ENCODE peak calls at places on chromosomes 1 and 21, in ten cellular contexts. A is COLO829; R is cardiac septum; T is stimulated activated CD4-positive, alpha-beta T cell treated with anti-CD3 and anti-CD28 coated beads, Interleukin-2, amount 100 ng/mL, for 48 hours; Z is stimulated activated naive CD8-positive, alpha-beta T cell treated with anti-CD3 and anti-CD28 coated beads, Interleukin-15, amount 100 ng/mL, for 72 hours; Y is astrocyte of the cerebellum; P is HAP-1; S is NT2/D1; D is AG04450; K is foreskin fibroblast. G is an unnamed sample.

GRCh38 chr1:18302788-18303413 is 177.8 kb upstream of the KLHDC7A start:
- DNase-seq in D (no peak), Z (no peak), R (no peak), P (peak; percentile 55), Y (no peak), A (no peak), T (peak; percentile 9), S (no peak), K (no peak), G (no peak)

GRCh38 chr1:184051138-184051484 is 419 bp upstream of the TSEN15 start:
- DNase-seq in P (no peak), S (no peak), T (no peak), A (no peak), Z (no peak), Y (no peak), K (no peak), D (no peak), R (no peak), G (no peak)

GRCh38 chr1:169119405-169119804 is 12.9 kb downstream of the ATP1B1 start:
- DNase-seq in Y (no peak), R (no peak), S (no peak), T (no peak), K (peak; percentile 83), A (peak; percentile 74), D (no peak), P (no peak), Z (no peak), G (no peak)

GRCh38 chr1:8625981-8626898 is 191.2 kb downstream of the RERE start:
- DNase-seq in S (no peak), P (no peak), Y (peak; percentile 67), R (no peak), Z (no peak), K (peak; percentile 92), D (peak; percentile 93), A (peak; percentile 20), T (no peak), G (no peak)

GRCh38 chr1:2561898-2562895 is 6.0 kb downstream of the TNFRSF14 start:
- DNase-seq in S (no peak), A (no peak), K (no peak), D (no peak), R (no peak), T (peak; percentile 37), Z (no peak), Y (no peak), P (no peak), G (peak; percentile 8)

GRCh38 chr1:92623187-92623778 is 136.6 kb upstream of the GFI1 start:
- DNase-seq in P (no peak), T (no peak), S (no peak), A (no peak), D (no peak), Y (peak; percentile 11), Z (no peak), R (no peak), K (peak; percentile 12), G (no peak)

GRCh38 chr1:198122693-198123092 is 34.1 kb upstream of the NEK7 start:
- DNase-seq in A (no peak), R (no peak), Y (no peak), S (no peak), P (no peak), D (no peak), T (no peak), Z (no peak), K (peak; percentile 30), G (no peak)

GRCh38 chr1:23422313-23422877 is 2.2 kb downstream of the TCEA3 start:
- DNase-seq in Y (no peak), Z (peak; percentile 48), S (no peak), D (peak; percentile 43), R (peak; percentile 90), K (peak; percentile 84), T (peak; percentile 27), P (peak; percentile 27), A (no peak), G (peak; percentile 12)

GRCh38 chr1:181131255-181131901 is 42.9 kb downstream of the IER5 start:
- DNase-seq in P (no peak), Z (no peak), T (no peak), R (no peak), A (no peak), Y (no peak), D (no peak), S (no peak), K (no peak), G (no peak)

GRCh38 chr1:185280589-185280988 is 36.5 kb downstream of the IVNS1ABP start:
- DNase-seq in R (no peak), P (no peak), Y (no peak), K (no peak), T (no peak), D (no peak), S (no peak), Z (no peak), A (no peak), G (no peak)

GRCh38 chr1:155715777-155716176 is 26.9 kb downstream of the DAP3 start:
- DNase-seq in A (no peak), S (no peak), R (no peak), P (no peak), Z (no peak), Y (no peak), K (no peak), D (no peak), T (no peak), G (no peak)

GRCh38 chr1:86741947-86742572 is 37.7 kb downstream of the SH3GLB1 start:
- DNase-seq in A (peak; percentile 27), Z (no peak), S (peak; percentile 25), T (peak; percentile 29), K (peak; percentile 67), R (no peak), Y (peak; percentile 26), D (no peak), P (peak; percentile 55), G (no peak)

GRCh38 chr1:205140113-205140512 is 18.3 kb upstream of the RBBP5 start:
- DNase-seq in R (no peak), D (no peak), T (no peak), P (no peak), A (no peak), S (no peak), Z (no peak), Y (no peak), K (no peak), G (no peak)

GRCh38 chr1:205020466-205020865 is 22.5 kb upstream of the CNTN2 start:
- DNase-seq in S (no peak), R (no peak), Y (no peak), K (no peak), A (no peak), D (no peak), Z (no peak), T (no peak), P (no peak), G (no peak)

GRCh38 chr1:42206164-42206563 is 41.6 kb upstream of the GUCA2A start:
- DNase-seq in T (no peak), K (no peak), S (no peak), Y (no peak), A (no peak), D (no peak), P (no peak), Z (no peak), R (no peak), G (no peak)

GRCh38 chr1:231611851-231612250 is 14.7 kb upstream of the DISC1 start:
- DNase-seq in Y (no peak), P (no peak), R (no peak), D (no peak), T (no peak), A (no peak), S (no peak), Z (no peak), K (no peak), G (no peak)

GRCh38 chr1:37556712-37557196 is at the start of gene DNALI1:
- DNase-seq in Z (peak; percentile 68), P (peak; percentile 71), A (peak; percentile 44), R (peak; percentile 88), S (peak; percentile 60), D (peak; percentile 81), K (peak; percentile 97), T (peak; percentile 42), Y (peak; percentile 76), G (peak; percentile 94)

GRCh38 chr1:183753464-183753891 is 51.4 kb upstream of the RGL1 start:
- DNase-seq in S (no peak), T (no peak), Y (no peak), K (no peak), A (no peak), R (no peak), D (no peak), P (no peak), Z (no peak), G (no peak)

GRCh38 chr1:235295902-235296350 is 32.1 kb downstream of the ARID4B start:
- DNase-seq in K (peak; percentile 32), T (no peak), P (no peak), R (no peak), Z (no peak), S (no peak), D (peak; percentile 20), A (no peak), Y (peak; percentile 95), G (no peak)

GRCh38 chr1:40392206-40392605 is 18.7 kb downstream of the SMAP2 start:
- DNase-seq in R (no peak), D (no peak), Z (no peak), A (peak; percentile 75), S (peak; percentile 57), K (peak; percentile 93), Y (peak; percentile 34), T (no peak), P (no peak), G (no peak)

GRCh38 chr1:44802306-44803061 is 2.3 kb downstream of the PLK3 start:
- DNase-seq in Y (no peak), D (no peak), K (peak; percentile 51), R (no peak), T (no peak), A (no peak), Z (no peak), P (no peak), S (no peak), G (peak; percentile 80)

GRCh38 chr21:25385912-25386474 is 221.3 kb downstream of the MRPL39 start:
- DNase-seq in Y (peak; percentile 62), D (peak; percentile 47), S (peak; percentile 65), K (peak; percentile 71), R (no peak), T (no peak), A (peak; percentile 58), P (peak; percentile 47), Z (no peak), G (peak; percentile 42)

GRCh38 chr1:212242288-212242984 is 42.8 kb upstream of the PPP2R5A start:
- DNase-seq in D (no peak), S (no peak), P (no peak), Y (no peak), R (no peak), T (no peak), Z (no peak), K (no peak), A (peak; percentile 90), G (no peak)